ENCODE peak calls at places on chromosomes 12 and 14, in six cellular contexts. F, C, J, B, D and P are unnamed samples.
A peak's percentile ranks its signal among the peaks of the same experiment; 100 is the strongest.

GRCh38 chr12:51891843-51892242 is 3.9 kb downstream of the ANKRD33 start:
- DNase-seq in C (no peak), B (no peak), F (no peak), J (no peak), D (no peak), P (no peak)

GRCh38 chr14:101559624-101560533 is 1.4 kb upstream of the DIO3 start:
- DNase-seq in F (no peak), C (no peak), D (no peak), J (no peak), B (no peak), P (no peak)

GRCh38 chr12:12527820-12528296 is 34.8 kb downstream of the DUSP16 start:
- DNase-seq in C (no peak), B (no peak), D (no peak), J (no peak), F (no peak), P (no peak)

GRCh38 chr12:110251381-110251780 is 29.7 kb upstream of the ATP2A2 start:
- DNase-seq in D (no peak), B (no peak), J (no peak), F (no peak), C (no peak), P (no peak)

GRCh38 chr12:10695852-10696251 is 22.0 kb upstream of the STYK1 start:
- DNase-seq in D (no peak), C (no peak), B (no peak), J (no peak), F (no peak), P (no peak)

GRCh38 chr14:73796881-73797539 is 54.6 kb upstream of the PTGR2 start:
- DNase-seq in D (no peak), B (no peak), F (no peak), J (no peak), C (no peak), P (no peak)

GRCh38 chr12:91123236-91123635 is 11.9 kb upstream of the LUM start:
- DNase-seq in F (no peak), B (no peak), D (no peak), C (no peak), J (no peak), P (no peak)

GRCh38 chr12:80176706-80177105 is 77.4 kb downstream of the OTOGL start:
- DNase-seq in J (no peak), F (no peak), B (no peak), C (no peak), D (no peak), P (no peak)

GRCh38 chr14:75240781-75241180 is 37.8 kb upstream of the FOS start:
- DNase-seq in J (no peak), B (no peak), C (no peak), F (no peak), D (no peak), P (no peak)

GRCh38 chr12:68891141-68891540 is 41.8 kb downstream of the CPM start:
- DNase-seq in J (no peak), F (no peak), C (no peak), D (no peak), B (no peak), P (no peak)

GRCh38 chr12:15151141-15152091 is 69.8 kb downstream of the RERG start:
- DNase-seq in F (no peak), C (no peak), B (peak; percentile 61), D (peak; percentile 13), J (no peak), P (no peak)

GRCh38 chr14:103073367-103073875 is 10.6 kb upstream of the LBHD2 start:
- DNase-seq in J (no peak), F (no peak), C (no peak), D (no peak), B (no peak), P (no peak)

GRCh38 chr12:26936559-26937442 is 980 bp downstream of the INTS13 start:
- DNase-seq in D (peak; percentile 4), J (no peak), C (no peak), B (peak; percentile 11), F (no peak), P (no peak)

GRCh38 chr12:27841392-27841882 is 61.4 kb upstream of the MANSC4 start:
- DNase-seq in J (no peak), D (no peak), F (no peak), C (no peak), B (peak; percentile 23), P (no peak)

GRCh38 chr12:47989666-47990065 is 14.6 kb downstream of the COL2A1 start:
- DNase-seq in C (no peak), B (no peak), F (no peak), J (no peak), D (no peak), P (no peak)

GRCh38 chr12:53005215-53005985 is 856 bp upstream of the EIF4B start:
- DNase-seq in D (no peak), J (no peak), C (no peak), F (no peak), B (no peak), P (no peak)

GRCh38 chr12:24069532-24070395 is 120.3 kb upstream of the SOX5 start:
- DNase-seq in D (no peak), F (no peak), B (no peak), J (no peak), C (no peak), P (no peak)

GRCh38 chr14:35122696-35123387 is 490 bp downstream of the PRORP start:
- DNase-seq in J (no peak), C (no peak), F (no peak), D (peak; percentile 11), B (peak; percentile 18), P (no peak)

GRCh38 chr14:101788016-101788695 is 26.6 kb downstream of the PPP2R5C start:
- DNase-seq in F (no peak), J (no peak), C (no peak), B (no peak), D (no peak), P (no peak)

GRCh38 chr12:3622021-3622731 is 130.7 kb downstream of the CRACR2A start:
- DNase-seq in J (no peak), D (no peak), F (no peak), B (no peak), C (no peak), P (no peak)

GRCh38 chr12:109440851-109441490 is 36.1 kb downstream of the KCTD10 start:
- DNase-seq in D (no peak), B (no peak), F (no peak), C (no peak), J (no peak), P (no peak)

GRCh38 chr14:32724864-32725550 is 213.7 kb upstream of the NPAS3 start:
- DNase-seq in C (no peak), J (no peak), B (peak; percentile 48), F (no peak), D (no peak), P (no peak)

GRCh38 chr12:117010693-117011451 is 88.3 kb downstream of the TESC start:
- DNase-seq in B (no peak), F (no peak), C (no peak), D (no peak), J (no peak), P (no peak)

GRCh38 chr12:128190614-128191013 is 76.4 kb upstream of the TMEM132C start:
- DNase-seq in C (no peak), F (no peak), D (no peak), J (no peak), B (no peak), P (no peak)

GRCh38 chr14:75023108-75023507 is 20.4 kb downstream of the EIF2B2 start:
- DNase-seq in B (no peak), F (no peak), J (no peak), D (no peak), C (no peak), P (no peak)

GRCh38 chr12:88946377-88946997 is 366.2 kb upstream of the KITLG start:
- DNase-seq in D (no peak), C (no peak), B (peak; percentile 69), J (no peak), F (no peak), P (no peak)

GRCh38 chr14:74514471-74514932 is 20.9 kb downstream of the ISCA2 start:
- DNase-seq in F (no peak), C (no peak), J (no peak), B (no peak), D (peak; percentile 74), P (no peak)

GRCh38 chr14:69138189-69138535 is 14.8 kb downstream of the DCAF5 start:
- DNase-seq in C (no peak), F (no peak), D (no peak), J (no peak), B (peak; percentile 57), P (no peak)

GRCh38 chr12:116455540-116456306 is 103.5 kb upstream of the MAP1LC3B2 start:
- DNase-seq in C (no peak), J (no peak), F (no peak), D (no peak), B (peak; percentile 83), P (no peak)

GRCh38 chr12:127083028-127083949 is 1183.7 kb upstream of the TMEM132C start:
- DNase-seq in F (peak; percentile 74), C (no peak), D (peak; percentile 75), B (peak; percentile 83), J (no peak), P (no peak)